ENCODE peak calls at places on chromosomes 2 and 18, in four cellular contexts. O is psoas muscle, H is cardiac fibroblast, V is NCI-H1694. D is an unnamed sample.

GRCh38 chr2:28360066-28360741 is 32.5 kb upstream of the FOSL2 start:
- DNase-seq in O (peak), H (no peak), V (no peak), D (no peak)

GRCh38 chr18:29780814-29781213 is 1261.7 kb downstream of the DSC3 start:
- DNase-seq in O (no peak), H (no peak), V (no peak), D (no peak)

GRCh38 chr2:128601298-128602037 is 282.8 kb upstream of the HS6ST1 start:
- DNase-seq in O (peak), H (no peak), V (no peak), D (no peak)

GRCh38 chr2:174858745-174859144 is 94.5 kb upstream of the CHRNA1 start:
- DNase-seq in O (no peak), H (no peak), V (no peak), D (no peak)

GRCh38 chr2:174522553-174522952 is 35.7 kb upstream of the GPR155 start:
- DNase-seq in O (no peak), H (peak), V (peak), D (peak)

GRCh38 chr2:100339823-100340222 is 17.5 kb upstream of the LONRF2 start:
- DNase-seq in O (no peak), H (no peak), V (no peak), D (no peak)

GRCh38 chr18:32244863-32245262 is 55.0 kb downstream of the MEP1B start:
- DNase-seq in O (no peak), H (no peak), V (peak), D (no peak)

GRCh38 chr18:3597159-3597977 is 147.4 kb downstream of the TGIF1 start:
- DNase-seq in O (no peak), H (no peak), V (no peak), D (no peak)

GRCh38 chr2:221570321-221571107 is 1.6 kb downstream of the EPHA4 start:
- DNase-seq in O (no peak), H (peak), V (peak), D (peak)

GRCh38 chr18:70454705-70455322 is 166.0 kb downstream of the SOCS6 start:
- DNase-seq in O (no peak), H (peak), V (peak), D (peak)

GRCh38 chr2:60355849-60356261 is 197.6 kb downstream of the BCL11A start:
- DNase-seq in O (no peak), H (no peak), V (no peak), D (no peak)

GRCh38 chr18:22285299-22286140 is 116.1 kb downstream of the GATA6 start:
- DNase-seq in O (no peak), H (no peak), V (no peak), D (no peak)

GRCh38 chr18:72871091-72871490 is 3.3 kb upstream of the NETO1 start:
- DNase-seq in O (no peak), H (peak), V (no peak), D (no peak)

GRCh38 chr2:100482741-100483140 is 12.5 kb downstream of the NMS start:
- DNase-seq in O (no peak), H (peak), V (no peak), D (no peak)

GRCh38 chr2:219308142-219309093 is 783 bp downstream of the PTPRN start:
- DNase-seq in O (peak), H (peak), V (no peak), D (peak)

GRCh38 chr2:221097568-221097915 is 474.6 kb downstream of the EPHA4 start:
- DNase-seq in O (no peak), H (no peak), V (peak), D (peak)

GRCh38 chr2:203718087-203718486 is 11.6 kb downstream of the CD28 start:
- DNase-seq in O (no peak), H (peak), V (no peak), D (peak)

GRCh38 chr2:30636311-30636710 is 170.9 kb downstream of the CAPN13 start:
- DNase-seq in O (no peak), H (no peak), V (no peak), D (no peak)

GRCh38 chr2:118168606-118169005 is 80.3 kb downstream of the INSIG2 start:
- DNase-seq in O (no peak), H (no peak), V (no peak), D (no peak)

GRCh38 chr2:218273908-218274249 is 3.6 kb downstream of the PNKD start:
- DNase-seq in O (no peak), H (no peak), V (no peak), D (no peak)

GRCh38 chr18:76494181-76494540 is 881 bp downstream of the ZNF516 start:
- DNase-seq in O (peak), H (peak), V (no peak), D (no peak)

GRCh38 chr18:10851824-10852225 is 297.5 kb downstream of the PIEZO2 start:
- DNase-seq in O (no peak), H (peak), V (peak), D (peak)

GRCh38 chr18:58535340-58536186 is 93.3 kb downstream of the ALPK2 start:
- DNase-seq in O (no peak), H (peak), V (no peak), D (no peak)

GRCh38 chr2:42962521-42962953 is 170.2 kb upstream of the HAAO start:
- DNase-seq in O (no peak), H (peak), V (no peak), D (peak)

GRCh38 chr2:38296381-38296780 is 80.7 kb downstream of the ATL2 start:
- DNase-seq in O (no peak), H (no peak), V (no peak), D (no peak)

GRCh38 chr2:127175821-127176354 is 44.2 kb downstream of the CYP27C1 start:
- DNase-seq in O (no peak), H (peak), V (no peak), D (no peak)

GRCh38 chr18:45687617-45688016 is 36.4 kb upstream of the SLC14A1 start:
- DNase-seq in O (no peak), H (no peak), V (no peak), D (no peak)

GRCh38 chr2:199019898-199020507 is 437.7 kb downstream of the SATB2 start:
- DNase-seq in O (no peak), H (peak), V (peak), D (no peak)

GRCh38 chr2:224183086-224183485 is 144.0 kb upstream of the SERPINE2 start:
- DNase-seq in O (no peak), H (peak), V (no peak), D (no peak)

GRCh38 chr18:71194438-71194837 is 905.6 kb downstream of the SOCS6 start:
- DNase-seq in O (no peak), H (no peak), V (no peak), D (no peak)

GRCh38 chr2:208142255-208142924 is 3.6 kb downstream of the CRYGB start:
- DNase-seq in O (no peak), H (peak), V (peak), D (peak)

GRCh38 chr2:23548143-23548769 is 163.3 kb downstream of the KLHL29 start:
- DNase-seq in O (no peak), H (no peak), V (peak), D (no peak)

GRCh38 chr18:73199151-73199550 is 331.4 kb upstream of the NETO1 start:
- DNase-seq in O (no peak), H (peak), V (no peak), D (no peak)

GRCh38 chr2:50491541-50492114 is 540.3 kb downstream of the NRXN1 start:
- DNase-seq in O (no peak), H (peak), V (peak), D (peak)

GRCh38 chr18:68299906-68300305 is 415.0 kb downstream of the TMX3 start:
- DNase-seq in O (no peak), H (no peak), V (no peak), D (no peak)

D was measured in endothelial cell of umbilical vein.